ENCODE peak calls at places on chromosomes 4 and X, in ten cellular contexts. One of them, this sample, is unnamed.

GRCh38 chr4:56314207-56314915 is 72.9 kb downstream of the AASDH start:
- DNase-seq in dermis blood vessel endothelial cell: no peak
- DNase-seq in NCI-H1092 treated with DMSO at 0.1 percent for 48 hours: no peak
- DNase-seq in RWPE1: no peak
- DNase-seq in Daoy: no peak
- DNase-seq in MCF 10A: no peak
- DNase-seq in HAP-1: no peak
- DNase-seq in cerebellar cortex: no peak
- DNase-seq in GM23248: no peak
- DNase-seq in stimulated activated CD4-positive, alpha-beta T cell treated with anti-CD3 and anti-CD28 coated beads, Interleukin-2, amount 100 ng/mL, for 24 hours: no peak
- DNase-seq in this sample: no peak

GRCh38 chr4:67261971-67262370 is 283.3 kb downstream of the CENPC start:
- DNase-seq in Daoy: no peak
- DNase-seq in stimulated activated CD4-positive, alpha-beta T cell treated with anti-CD3 and anti-CD28 coated beads, Interleukin-2, amount 100 ng/mL, for 24 hours: no peak
- DNase-seq in dermis blood vessel endothelial cell: no peak
- DNase-seq in RWPE1: no peak
- DNase-seq in GM23248: no peak
- DNase-seq in NCI-H1092 treated with DMSO at 0.1 percent for 48 hours: no peak
- DNase-seq in HAP-1: no peak
- DNase-seq in cerebellar cortex: no peak
- DNase-seq in MCF 10A: no peak
- DNase-seq in this sample: no peak

GRCh38 chr4:40924096-40924792 is 174.5 kb downstream of the NSUN7 start:
- DNase-seq in HAP-1: peak; percentile 88
- DNase-seq in MCF 10A: peak; percentile 69
- DNase-seq in Daoy: peak; percentile 63
- DNase-seq in dermis blood vessel endothelial cell: peak; percentile 79
- DNase-seq in stimulated activated CD4-positive, alpha-beta T cell treated with anti-CD3 and anti-CD28 coated beads, Interleukin-2, amount 100 ng/mL, for 24 hours: peak; percentile 90
- DNase-seq in cerebellar cortex: peak; percentile 28
- DNase-seq in NCI-H1092 treated with DMSO at 0.1 percent for 48 hours: peak; percentile 61
- DNase-seq in RWPE1: peak; percentile 62
- DNase-seq in GM23248: peak; percentile 80
- DNase-seq in this sample: peak; percentile 56

GRCh38 chrX:110924871-110925270 is 129.3 kb upstream of the CHRDL1 start:
- DNase-seq in RWPE1: no peak
- DNase-seq in cerebellar cortex: no peak
- DNase-seq in MCF 10A: no peak
- DNase-seq in NCI-H1092 treated with DMSO at 0.1 percent for 48 hours: no peak
- DNase-seq in dermis blood vessel endothelial cell: no peak
- DNase-seq in Daoy: no peak
- DNase-seq in GM23248: peak; percentile 1
- DNase-seq in HAP-1: no peak
- DNase-seq in stimulated activated CD4-positive, alpha-beta T cell treated with anti-CD3 and anti-CD28 coated beads, Interleukin-2, amount 100 ng/mL, for 24 hours: no peak
- DNase-seq in this sample: no peak

GRCh38 chr4:182555997-182556418 is 312.8 kb downstream of the TENM3 start:
- DNase-seq in RWPE1: peak; percentile 10
- DNase-seq in Daoy: peak; percentile 59
- DNase-seq in dermis blood vessel endothelial cell: peak; percentile 48
- DNase-seq in HAP-1: peak; percentile 75
- DNase-seq in NCI-H1092 treated with DMSO at 0.1 percent for 48 hours: peak; percentile 72
- DNase-seq in cerebellar cortex: peak; percentile 9
- DNase-seq in stimulated activated CD4-positive, alpha-beta T cell treated with anti-CD3 and anti-CD28 coated beads, Interleukin-2, amount 100 ng/mL, for 24 hours: no peak
- DNase-seq in GM23248: peak; percentile 50
- DNase-seq in MCF 10A: peak; percentile 68
- DNase-seq in this sample: peak; percentile 66

GRCh38 chr4:109434793-109435080 is 1.1 kb downstream of the SEC24B start:
- DNase-seq in cerebellar cortex: peak; percentile 29
- DNase-seq in RWPE1: no peak
- DNase-seq in Daoy: no peak
- DNase-seq in NCI-H1092 treated with DMSO at 0.1 percent for 48 hours: no peak
- DNase-seq in MCF 10A: no peak
- DNase-seq in GM23248: peak; percentile 52
- DNase-seq in stimulated activated CD4-positive, alpha-beta T cell treated with anti-CD3 and anti-CD28 coated beads, Interleukin-2, amount 100 ng/mL, for 24 hours: no peak
- DNase-seq in HAP-1: no peak
- DNase-seq in dermis blood vessel endothelial cell: no peak
- DNase-seq in this sample: no peak

GRCh38 chr4:76373919-76374552 is 46.9 kb downstream of the CCDC158 start:
- DNase-seq in cerebellar cortex: no peak
- DNase-seq in Daoy: peak; percentile 56
- DNase-seq in NCI-H1092 treated with DMSO at 0.1 percent for 48 hours: no peak
- DNase-seq in GM23248: peak; percentile 70
- DNase-seq in dermis blood vessel endothelial cell: peak; percentile 67
- DNase-seq in HAP-1: no peak
- DNase-seq in MCF 10A: peak; percentile 84
- DNase-seq in RWPE1: no peak
- DNase-seq in stimulated activated CD4-positive, alpha-beta T cell treated with anti-CD3 and anti-CD28 coated beads, Interleukin-2, amount 100 ng/mL, for 24 hours: no peak
- DNase-seq in this sample: peak; percentile 49

GRCh38 chr4:168605411-168605810 is 108.6 kb downstream of the PALLD start:
- DNase-seq in GM23248: peak; percentile 81
- DNase-seq in dermis blood vessel endothelial cell: peak; percentile 82
- DNase-seq in RWPE1: no peak
- DNase-seq in cerebellar cortex: no peak
- DNase-seq in HAP-1: no peak
- DNase-seq in stimulated activated CD4-positive, alpha-beta T cell treated with anti-CD3 and anti-CD28 coated beads, Interleukin-2, amount 100 ng/mL, for 24 hours: no peak
- DNase-seq in NCI-H1092 treated with DMSO at 0.1 percent for 48 hours: no peak
- DNase-seq in Daoy: peak; percentile 42
- DNase-seq in MCF 10A: peak; percentile 73
- DNase-seq in this sample: peak; percentile 24

GRCh38 chr4:19983072-19983471 is 268.6 kb upstream of the SLIT2 start:
- DNase-seq in cerebellar cortex: no peak
- DNase-seq in dermis blood vessel endothelial cell: peak; percentile 67
- DNase-seq in Daoy: peak; percentile 55
- DNase-seq in GM23248: peak; percentile 95
- DNase-seq in NCI-H1092 treated with DMSO at 0.1 percent for 48 hours: no peak
- DNase-seq in RWPE1: peak; percentile 31
- DNase-seq in HAP-1: no peak
- DNase-seq in stimulated activated CD4-positive, alpha-beta T cell treated with anti-CD3 and anti-CD28 coated beads, Interleukin-2, amount 100 ng/mL, for 24 hours: no peak
- DNase-seq in MCF 10A: peak; percentile 6
- DNase-seq in this sample: no peak

GRCh38 chrX:23616361-23616760 is 50.9 kb upstream of the PRDX4 start:
- DNase-seq in HAP-1: peak; percentile 16
- DNase-seq in Daoy: peak; percentile 5
- DNase-seq in dermis blood vessel endothelial cell: peak; percentile 42
- DNase-seq in stimulated activated CD4-positive, alpha-beta T cell treated with anti-CD3 and anti-CD28 coated beads, Interleukin-2, amount 100 ng/mL, for 24 hours: no peak
- DNase-seq in NCI-H1092 treated with DMSO at 0.1 percent for 48 hours: peak; percentile 32
- DNase-seq in cerebellar cortex: peak; percentile 25
- DNase-seq in GM23248: peak; percentile 38
- DNase-seq in RWPE1: peak; percentile 26
- DNase-seq in MCF 10A: peak; percentile 27
- DNase-seq in this sample: peak; percentile 26

GRCh38 chrX:41224606-41225005 is 109.4 kb upstream of the DDX3X start:
- DNase-seq in NCI-H1092 treated with DMSO at 0.1 percent for 48 hours: no peak
- DNase-seq in stimulated activated CD4-positive, alpha-beta T cell treated with anti-CD3 and anti-CD28 coated beads, Interleukin-2, amount 100 ng/mL, for 24 hours: no peak
- DNase-seq in Daoy: no peak
- DNase-seq in cerebellar cortex: no peak
- DNase-seq in GM23248: no peak
- DNase-seq in HAP-1: no peak
- DNase-seq in MCF 10A: no peak
- DNase-seq in dermis blood vessel endothelial cell: no peak
- DNase-seq in RWPE1: no peak
- DNase-seq in this sample: no peak

GRCh38 chrX:65451663-65452062 is 82.9 kb downstream of the LAS1L start:
- DNase-seq in HAP-1: peak; percentile 57
- DNase-seq in Daoy: no peak
- DNase-seq in dermis blood vessel endothelial cell: peak; percentile 50
- DNase-seq in GM23248: peak; percentile 50
- DNase-seq in NCI-H1092 treated with DMSO at 0.1 percent for 48 hours: peak; percentile 7
- DNase-seq in RWPE1: peak; percentile 0
- DNase-seq in cerebellar cortex: peak; percentile 0
- DNase-seq in stimulated activated CD4-positive, alpha-beta T cell treated with anti-CD3 and anti-CD28 coated beads, Interleukin-2, amount 100 ng/mL, for 24 hours: no peak
- DNase-seq in MCF 10A: peak; percentile 44
- DNase-seq in this sample: no peak

GRCh38 chr4:4502694-4503311 is 39.0 kb downstream of the STX18 start:
- DNase-seq in RWPE1: no peak
- DNase-seq in stimulated activated CD4-positive, alpha-beta T cell treated with anti-CD3 and anti-CD28 coated beads, Interleukin-2, amount 100 ng/mL, for 24 hours: peak; percentile 14
- DNase-seq in Daoy: peak; percentile 13
- DNase-seq in HAP-1: peak; percentile 49
- DNase-seq in NCI-H1092 treated with DMSO at 0.1 percent for 48 hours: no peak
- DNase-seq in cerebellar cortex: no peak
- DNase-seq in dermis blood vessel endothelial cell: peak; percentile 67
- DNase-seq in MCF 10A: no peak
- DNase-seq in GM23248: peak; percentile 79
- DNase-seq in this sample: peak; percentile 74

GRCh38 chr4:133058701-133059100 is 90.4 kb upstream of the PCDH10 start:
- DNase-seq in GM23248: no peak
- DNase-seq in NCI-H1092 treated with DMSO at 0.1 percent for 48 hours: no peak
- DNase-seq in MCF 10A: no peak
- DNase-seq in cerebellar cortex: no peak
- DNase-seq in RWPE1: no peak
- DNase-seq in Daoy: no peak
- DNase-seq in dermis blood vessel endothelial cell: no peak
- DNase-seq in stimulated activated CD4-positive, alpha-beta T cell treated with anti-CD3 and anti-CD28 coated beads, Interleukin-2, amount 100 ng/mL, for 24 hours: no peak
- DNase-seq in HAP-1: no peak
- DNase-seq in this sample: no peak

GRCh38 chrX:334971-335757 is 16.6 kb upstream of the GTPBP6 start:
- DNase-seq in GM23248: no peak
- DNase-seq in NCI-H1092 treated with DMSO at 0.1 percent for 48 hours: no peak
- DNase-seq in RWPE1: no peak
- DNase-seq in HAP-1: no peak
- DNase-seq in dermis blood vessel endothelial cell: no peak
- DNase-seq in cerebellar cortex: no peak
- DNase-seq in stimulated activated CD4-positive, alpha-beta T cell treated with anti-CD3 and anti-CD28 coated beads, Interleukin-2, amount 100 ng/mL, for 24 hours: no peak
- DNase-seq in MCF 10A: no peak
- DNase-seq in Daoy: no peak
- DNase-seq in this sample: no peak

GRCh38 chr4:82753238-82753637 is 45.4 kb downstream of the SCD5 start:
- DNase-seq in Daoy: no peak
- DNase-seq in GM23248: no peak
- DNase-seq in MCF 10A: peak; percentile 32
- DNase-seq in dermis blood vessel endothelial cell: no peak
- DNase-seq in stimulated activated CD4-positive, alpha-beta T cell treated with anti-CD3 and anti-CD28 coated beads, Interleukin-2, amount 100 ng/mL, for 24 hours: no peak
- DNase-seq in HAP-1: no peak
- DNase-seq in RWPE1: peak; percentile 5
- DNase-seq in cerebellar cortex: no peak
- DNase-seq in NCI-H1092 treated with DMSO at 0.1 percent for 48 hours: no peak
- DNase-seq in this sample: no peak

This sample was measured in H4.